ENCODE peak calls at places on chromosomes 13 and 19, in five cellular contexts. U is gastrocnemius medialis, E is stomach, P is heart left ventricle, M is foreskin keratinocyte. B is an unnamed sample.

GRCh38 chr19:3324405-3324856 is 42.0 kb upstream of the NFIC start:
- DNase-seq in U (no peak), E (peak; percentile 77), P (peak; percentile 28), M (no peak), B (no peak)

GRCh38 chr19:1880611-1881392 is 4.5 kb downstream of the ABHD17A start:
- DNase-seq in U (no peak), E (no peak), P (no peak), M (no peak), B (no peak)

GRCh38 chr13:113636266-113636963 is 21.6 kb downstream of the ATP4B start:
- DNase-seq in U (no peak), E (no peak), P (no peak), M (no peak), B (no peak)

GRCh38 chr19:48854103-48854502 is 14.3 kb downstream of the PLEKHA4 start:
- DNase-seq in U (no peak), E (no peak), P (no peak), M (no peak), B (no peak)

GRCh38 chr13:94129490-94129894 is 350.0 kb downstream of the DCT start:
- DNase-seq in U (no peak), E (no peak), P (no peak), M (no peak), B (no peak)

GRCh38 chr13:32042567-32042966 is 11.0 kb downstream of the FRY start:
- DNase-seq in U (no peak), E (no peak), P (no peak), M (no peak), B (no peak)

GRCh38 chr19:2483084-2483483 is 7.2 kb downstream of the GADD45B start:
- DNase-seq in U (no peak), E (no peak), P (no peak), M (no peak), B (no peak)

GRCh38 chr19:10085641-10086031 is 481 bp upstream of the SHFL start:
- DNase-seq in U (no peak), E (no peak), P (no peak), M (no peak), B (no peak)

GRCh38 chr19:19067276-19068072 is 3.7 kb downstream of the SLC25A42 start:
- DNase-seq in U (peak; percentile 49), E (no peak), P (no peak), M (no peak), B (no peak)

GRCh38 chr13:73339086-73339485 is 280.3 kb downstream of the KLF5 start:
- DNase-seq in U (no peak), E (no peak), P (no peak), M (peak; percentile 43), B (no peak)

GRCh38 chr19:17078038-17078919 is 2.7 kb downstream of the MYO9B start:
- DNase-seq in U (no peak), E (no peak), P (no peak), M (no peak), B (no peak)

GRCh38 chr19:703651-704446 is 4.9 kb upstream of the PALM start:
- DNase-seq in U (peak; percentile 32), E (peak; percentile 84), P (peak; percentile 74), M (peak; percentile 32), B (peak; percentile 29)

GRCh38 chr13:45224181-45224580 is 23.3 kb upstream of the KCTD4 start:
- DNase-seq in U (no peak), E (no peak), P (no peak), M (no peak), B (no peak)

GRCh38 chr13:93309886-93310520 is 83.4 kb downstream of the GPC6 start:
- DNase-seq in U (no peak), E (no peak), P (no peak), M (peak; percentile 82), B (no peak)

GRCh38 chr19:45973564-45974338 is at the start of gene NOVA2:
- DNase-seq in U (peak; percentile 32), E (peak; percentile 36), P (peak; percentile 82), M (no peak), B (no peak)

GRCh38 chr13:19845758-19846157 is 17.7 kb downstream of the ZMYM5 start:
- DNase-seq in U (no peak), E (no peak), P (no peak), M (peak; percentile 96), B (peak; percentile 49)

GRCh38 chr13:111393221-111393790 is 72.9 kb downstream of the TEX29 start:
- DNase-seq in U (no peak), E (peak; percentile 9), P (no peak), M (no peak), B (no peak)

GRCh38 chr19:45473366-45474190 is 5.8 kb downstream of the FOSB start:
- DNase-seq in U (no peak), E (no peak), P (no peak), M (no peak), B (no peak)

GRCh38 chr13:99386911-99387788 is 80.0 kb upstream of the GPR183 start:
- DNase-seq in U (no peak), E (peak; percentile 46), P (no peak), M (no peak), B (no peak)

GRCh38 chr13:113322890-113323651 is 26.0 kb downstream of the LAMP1 start:
- DNase-seq in U (no peak), E (no peak), P (no peak), M (no peak), B (no peak)

GRCh38 chr19:10167459-10167858 is 27.3 kb downstream of the DNMT1 start:
- DNase-seq in U (no peak), E (no peak), P (no peak), M (no peak), B (no peak)

GRCh38 chr13:72304121-72304745 is 423.2 kb downstream of the MZT1 start:
- DNase-seq in U (no peak), E (no peak), P (no peak), M (no peak), B (no peak)

GRCh38 chr19:45444318-45445041 is 20.8 kb upstream of the ERCC1 start:
- DNase-seq in U (peak; percentile 84), E (peak; percentile 95), P (peak; percentile 97), M (no peak), B (peak; percentile 83)

GRCh38 chr19:38843175-38843758 is 6.5 kb downstream of the HNRNPL start:
- DNase-seq in U (no peak), E (no peak), P (no peak), M (no peak), B (no peak)
- H3K4me1 ChIP-seq in U (peaks cover 80% of the 10 kb centered on the region), E (peaks cover 93% of the 10 kb centered on the region), P (peaks cover 44% of the 10 kb centered on the region), M (peaks cover 12% of the 10 kb centered on the region), B (peaks cover 30% of the 10 kb centered on the region)

DNA sequence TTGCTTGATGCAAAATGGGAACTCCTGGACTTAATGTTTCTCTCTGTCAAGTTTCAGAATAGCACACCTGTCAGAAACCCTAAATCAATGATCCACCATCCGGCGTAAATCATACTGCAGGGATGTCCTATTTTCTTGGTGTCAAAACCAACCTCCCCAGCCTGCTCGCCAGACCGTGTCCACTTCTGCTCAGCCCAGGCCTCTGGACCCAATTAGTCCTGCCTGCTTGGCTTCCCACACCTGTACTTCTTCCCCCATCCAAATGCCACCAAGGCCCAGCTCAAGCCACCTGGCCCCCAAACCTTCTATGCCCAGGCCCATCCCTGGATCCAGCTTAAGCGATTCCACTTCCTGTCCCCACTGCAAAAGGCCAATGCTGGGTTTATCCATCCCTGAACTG is 25.1 kb upstream of the PEPD start:
- DNase-seq in U (no peak), E (no peak), P (no peak), M (no peak), B (no peak)
- H3K27ac ChIP-seq in U (no peak overlapping the region), E (no peak overlapping the region), P (no peak overlapping the region), M (no peak overlapping the region), B (no peak overlapping the region)

DNA sequence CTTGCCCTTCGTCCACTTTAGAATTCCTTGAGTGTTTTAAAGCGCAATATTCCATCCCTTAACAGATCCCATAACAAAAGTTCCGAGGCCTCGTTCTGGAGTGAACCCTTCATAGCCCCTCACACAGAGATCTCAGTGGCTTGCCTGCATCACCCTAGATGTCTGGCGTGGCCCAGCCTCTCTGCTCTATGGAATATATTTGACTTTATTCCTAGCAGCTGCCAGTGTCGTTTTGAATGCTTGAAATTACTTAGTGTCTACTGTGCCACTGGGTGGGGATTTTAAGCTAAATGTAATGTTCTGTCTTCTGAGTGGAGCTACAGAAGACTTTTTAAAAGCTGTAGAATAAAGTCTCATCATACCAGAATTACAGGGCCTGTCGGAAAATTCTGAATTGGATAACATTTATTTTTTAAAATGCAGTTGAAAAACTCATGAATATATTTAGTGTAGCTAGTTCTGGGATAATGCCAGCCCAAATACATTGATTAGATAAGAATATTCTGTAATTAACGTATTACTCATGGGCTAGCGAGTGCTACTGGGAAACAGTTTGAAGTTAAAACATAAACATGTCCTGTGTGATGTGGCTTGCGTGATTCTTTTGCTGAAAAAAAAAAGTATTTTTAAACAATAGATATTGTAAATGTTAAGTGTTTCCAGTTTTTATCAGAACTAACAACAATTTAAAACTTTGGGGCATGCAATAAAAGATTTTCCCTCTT is 111.8 kb downstream of the ESD start:
- DNase-seq in U (no peak), E (no peak), P (no peak), M (no peak), B (no peak)
- H3K4me1 ChIP-seq in U (no peaks in the 10 kb centered on the region), E (peaks cover 68% of the 10 kb centered on the region), P (peaks cover 45% of the 10 kb centered on the region), M (no peaks in the 10 kb centered on the region), B (peaks cover 12% of the 10 kb centered on the region)

GRCh38 chr19:7228935-7229541 is 65.2 kb downstream of the INSR start:
- DNase-seq in U (no peak), E (no peak), P (no peak), M (no peak), B (no peak)

GRCh38 chr19:7226749-7227148 is 67.5 kb downstream of the INSR start:
- DNase-seq in U (no peak), E (no peak), P (no peak), M (no peak), B (no peak)

GRCh38 chr19:7229735-7230134 is 64.5 kb downstream of the INSR start:
- DNase-seq in U (no peak), E (no peak), P (no peak), M (no peak), B (no peak)

GRCh38 chr19:7227735-7228134 is 66.5 kb downstream of the INSR start:
- DNase-seq in U (no peak), E (no peak), P (no peak), M (no peak), B (no peak)

GRCh38 chr19:7230826-7231225 is 63.4 kb downstream of the INSR start:
- DNase-seq in U (peak; percentile 25), E (peak; percentile 29), P (peak; percentile 71), M (no peak), B (no peak)
- H3K27ac ChIP-seq in U (peak overlapping the region; percentile 33), E (no peak overlapping the region), P (peak overlapping the region; percentile 35), M (no peak overlapping the region), B (peak overlapping the region; percentile 52)

DNA sequence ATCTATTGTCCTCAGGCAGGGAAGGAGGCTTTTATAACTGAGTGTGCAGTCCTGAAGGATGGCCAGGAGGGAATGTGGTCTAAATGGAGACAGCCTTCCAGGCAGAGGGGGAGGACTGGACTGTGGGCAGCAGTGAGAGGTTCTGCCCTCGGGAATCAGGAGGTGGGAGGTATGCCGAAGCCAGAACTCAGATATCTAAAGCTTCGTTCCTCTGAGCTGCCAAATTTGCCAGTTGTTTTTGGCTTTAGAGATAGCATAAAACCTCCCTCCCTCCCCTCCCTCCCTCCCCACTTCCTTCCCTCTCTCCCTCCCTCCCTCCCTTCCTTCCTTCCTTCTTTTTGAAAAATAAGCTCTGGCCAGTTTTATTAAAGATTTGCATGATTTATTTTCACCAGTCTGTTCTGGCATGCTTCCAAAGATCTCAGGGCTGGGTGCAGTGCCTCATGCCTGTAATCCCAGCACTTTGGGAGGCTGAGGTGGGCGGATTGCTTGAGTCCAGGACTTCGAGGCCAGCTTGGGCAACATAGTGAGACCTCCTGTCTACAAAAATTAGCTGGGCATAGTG is 2.4 kb downstream of the MEDAG start:
- DNase-seq in U (no peak), E (no peak), P (peak; percentile 68), M (no peak), B (no peak)
- H3K4me1 ChIP-seq in U (peaks cover 4% of the 10 kb centered on the region), E (peaks cover 29% of the 10 kb centered on the region), P (peaks cover 9% of the 10 kb centered on the region), M (no peaks in the 10 kb centered on the region), B (peaks cover 16% of the 10 kb centered on the region)

GRCh38 chr19:29687897-29688728 is 22.9 kb downstream of the PLEKHF1 start:
- DNase-seq in U (no peak), E (no peak), P (no peak), M (peak; percentile 73), B (no peak)
- H3K27ac ChIP-seq in U (peak overlapping the region; percentile 99), E (no peak overlapping the region), P (no peak overlapping the region), M (no peak overlapping the region), B (peak overlapping the region; percentile 3)

B was measured in thoracic aorta.